ENCODE peak calls at places on chromosomes 5 and 9, in ten cellular contexts. B is aorta; Q is cardiac fibroblast; J is IMR-90; Y is coronary artery; R is endothelial cell of umbilical vein; N is lung; K is CD8-positive, alpha-beta T cell; P is esophagus squamous epithelium; C is PC-9. U is an unnamed sample.

GRCh38 chr5:34916518-34916917 is 1.0 kb downstream of the BRIX1 start:
- DNase-seq in K (no peak), J (no peak), C (no peak), Y (no peak), Q (no peak), N (no peak), R (no peak), B (no peak), P (no peak), U (no peak)

GRCh38 chr5:133892774-133893173 is 75.7 kb downstream of the C5orf15 start:
- DNase-seq in J (no peak), Y (no peak), B (no peak), C (no peak), Q (no peak), K (no peak), R (no peak), P (no peak), N (no peak), U (no peak)

GRCh38 chr9:33379666-33380389 is 22.5 kb downstream of the AQP7 start:
- DNase-seq in Q (no peak), C (no peak), Y (no peak), R (no peak), P (no peak), J (no peak), K (no peak), N (no peak), B (no peak), U (no peak)

GRCh38 chr5:158929579-158930233 is 170.0 kb downstream of the EBF1 start:
- DNase-seq in C (no peak), Q (no peak), P (no peak), Y (no peak), R (no peak), N (no peak), K (no peak), B (no peak), J (no peak), U (no peak)

GRCh38 chr5:115372121-115372520 is 75.7 kb upstream of the CCDC112 start:
- DNase-seq in Y (no peak), Q (peak; percentile 46), P (no peak), C (no peak), N (no peak), R (no peak), K (no peak), B (no peak), J (no peak), U (no peak)

GRCh38 chr9:70480405-70480980 is 66.0 kb upstream of the KLF9 start:
- DNase-seq in N (peak; percentile 75), R (peak; percentile 85), Q (peak; percentile 95), K (no peak), Y (peak; percentile 95), J (peak; percentile 90), C (peak; percentile 44), P (no peak), B (peak; percentile 82), U (no peak)

GRCh38 chr5:123871373-123871772 is 359.4 kb downstream of the CSNK1G3 start:
- DNase-seq in Q (no peak), Y (no peak), J (no peak), P (no peak), B (no peak), C (no peak), K (no peak), R (no peak), N (no peak), U (no peak)

GRCh38 chr5:82635561-82636288 is 357.6 kb upstream of the RPS23 start:
- DNase-seq in R (peak; percentile 44), P (no peak), Y (no peak), K (no peak), N (no peak), B (no peak), C (no peak), Q (peak; percentile 90), J (peak; percentile 86), U (peak; percentile 52)

GRCh38 chr5:92559743-92560142 is 1021.3 kb downstream of the NR2F1-AS1 start:
- DNase-seq in Y (no peak), N (no peak), C (no peak), B (no peak), K (no peak), Q (peak; percentile 66), R (peak; percentile 73), P (no peak), J (peak; percentile 36), U (no peak)

DNA sequence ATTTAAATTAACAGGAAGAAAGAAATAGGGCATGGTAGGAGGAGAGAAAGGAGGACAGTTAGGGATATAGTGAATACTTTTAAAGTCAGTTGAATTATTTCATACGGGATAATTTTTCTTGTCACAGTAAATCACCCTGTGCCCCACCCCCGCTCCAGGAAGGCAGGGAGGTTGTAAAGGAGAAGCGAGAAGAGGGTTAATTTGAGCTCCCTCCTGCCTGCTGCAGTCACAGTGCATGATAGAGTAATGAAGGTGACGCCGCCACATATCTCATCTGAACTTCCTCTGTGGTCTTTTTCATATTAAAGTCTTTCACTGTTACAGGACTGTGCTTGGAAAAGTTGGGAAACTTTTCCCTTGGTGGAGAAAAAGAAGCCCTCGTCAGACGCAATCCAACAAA is 896 bp upstream of the PCSK5 start:
- DNase-seq in C (peak; percentile 19), R (no peak), N (no peak), K (no peak), J (no peak), B (no peak), P (no peak), Y (no peak), Q (no peak), U (peak; percentile 36)
- H3K4me3 ChIP-seq in C (peak overlapping the region; percentile 76), R (peak overlapping the region; percentile 66), N (peak overlapping the region; percentile 10), K (peak overlapping the region; percentile 81), J (peak overlapping the region; percentile 64), B (peak overlapping the region; percentile 87), P (peak overlapping the region; percentile 85), Y (peak overlapping the region; percentile 96), Q (peak overlapping the region; percentile 75), U (peak overlapping the region; percentile 91)

GRCh38 chr5:119187776-119188529 is 117.1 kb downstream of the DMXL1 start:
- DNase-seq in K (peak; percentile 17), B (no peak), N (no peak), J (no peak), P (no peak), Q (no peak), R (no peak), Y (no peak), C (no peak), U (peak; percentile 14)
- H3K4me3 ChIP-seq in K (no peak overlapping the region), B (no peak overlapping the region), N (no peak overlapping the region), J (no peak overlapping the region), P (no peak overlapping the region), Q (no peak overlapping the region), R (no peak overlapping the region), Y (no peak overlapping the region), C (no peak overlapping the region), U (no peak overlapping the region)

GRCh38 chr9:126677188-126678084 is 63.7 kb downstream of the LMX1B start:
- DNase-seq in N (no peak), Q (no peak), Y (no peak), C (no peak), B (no peak), P (no peak), R (no peak), K (no peak), J (no peak), U (no peak)
- H3K4me3 ChIP-seq in N (no peak overlapping the region), Q (no peak overlapping the region), Y (no peak overlapping the region), C (no peak overlapping the region), B (no peak overlapping the region), P (no peak overlapping the region), R (no peak overlapping the region), K (no peak overlapping the region), J (no peak overlapping the region), U (no peak overlapping the region)

GRCh38 chr5:177489119-177489716 is 8.2 kb downstream of the PDLIM7 start:
- DNase-seq in B (no peak), N (no peak), Q (no peak), P (no peak), R (no peak), K (no peak), Y (no peak), J (no peak), C (no peak), U (no peak)
- H3K4me3 ChIP-seq in B (no peak overlapping the region), N (no peak overlapping the region), Q (no peak overlapping the region), P (no peak overlapping the region), R (no peak overlapping the region), K (no peak overlapping the region), Y (peak overlapping the region; percentile 20), J (no peak overlapping the region), C (no peak overlapping the region), U (no peak overlapping the region)

GRCh38 chr5:42772265-42772993 is 15.8 kb downstream of the CCDC152 start:
- DNase-seq in J (no peak), C (peak; percentile 11), Y (no peak), B (peak; percentile 48), K (no peak), P (no peak), N (no peak), Q (peak; percentile 60), R (no peak), U (no peak)
- H3K4me3 ChIP-seq in J (no peak overlapping the region), C (no peak overlapping the region), Y (no peak overlapping the region), B (no peak overlapping the region), K (no peak overlapping the region), P (no peak overlapping the region), N (no peak overlapping the region), Q (peak overlapping the region; percentile 2), R (no peak overlapping the region), U (no peak overlapping the region)

DNA sequence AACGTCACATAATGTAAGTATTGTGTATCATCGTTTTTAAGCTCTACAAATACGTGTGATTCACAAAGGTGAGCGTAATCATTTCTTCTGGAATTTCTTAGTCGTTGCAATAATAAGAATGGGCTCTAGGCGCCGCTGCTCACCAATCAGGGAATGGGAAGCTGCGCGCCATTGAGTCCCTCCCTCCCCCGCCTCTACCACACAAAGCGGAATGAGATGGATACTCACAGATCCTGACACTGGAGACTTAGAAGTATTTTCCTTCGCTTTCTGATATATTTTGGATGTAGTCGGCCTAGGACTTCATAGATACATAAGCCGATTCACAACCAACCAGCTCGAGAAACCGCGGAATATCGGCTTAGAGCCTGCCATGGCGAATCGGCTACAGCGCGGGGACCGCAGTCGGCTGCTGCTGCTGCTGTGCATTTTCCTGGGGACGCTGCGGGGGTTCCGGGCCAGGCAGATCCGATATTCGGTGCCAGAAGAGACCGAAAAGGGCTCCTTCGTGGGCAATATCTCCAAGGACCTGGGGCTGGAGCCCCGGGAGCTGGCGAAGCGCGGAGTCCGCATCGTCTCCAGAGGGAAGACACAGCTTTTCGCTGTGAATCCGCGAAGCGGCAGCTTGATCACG is at the start of gene PCDHGA11:
- DNase-seq in C (peak; percentile 60), P (no peak), B (no peak), Y (no peak), J (peak; percentile 63), Q (peak; percentile 77), R (peak; percentile 78), K (no peak), N (no peak), U (peak; percentile 28)
- H3K4me3 ChIP-seq in C (peak within 1 kb of the TSS; percentile 50), P (peak within 1 kb of the TSS; percentile 24), B (peak within 1 kb of the TSS; percentile 0), Y (peak within 1 kb of the TSS; percentile 70), J (peak within 1 kb of the TSS; percentile 54), Q (peak within 1 kb of the TSS; percentile 50), R (peak within 1 kb of the TSS; percentile 66), K (no peak within 1 kb of the TSS), N (peak within 1 kb of the TSS; percentile 37), U (no peak within 1 kb of the TSS)

GRCh38 chr9:131997779-131998178 is 81.9 kb downstream of the MED27 start:
- DNase-seq in R (no peak), Y (no peak), B (no peak), P (no peak), J (peak; percentile 53), N (no peak), Q (no peak), C (no peak), K (no peak), U (no peak)
- H3K4me3 ChIP-seq in R (no peak overlapping the region), Y (peak overlapping the region; percentile 7), B (no peak overlapping the region), P (no peak overlapping the region), J (no peak overlapping the region), N (no peak overlapping the region), Q (no peak overlapping the region), C (no peak overlapping the region), K (no peak overlapping the region), U (no peak overlapping the region)